ENCODE peak calls at places on chromosomes 1 and 21, in four cellular contexts. One of them, this sample, is unnamed.

GRCh38 chr1:21311016-21311415 is 20.8 kb upstream of the ECE1 start:
- DNase-seq in type B pancreatic cell: no peak
- DNase-seq in C1 segment of cervical spinal cord: peak
- DNase-seq in M059J: no peak
- DNase-seq in this sample: peak

GRCh38 chr1:204858381-204858821 is 12.3 kb upstream of the NFASC start:
- DNase-seq in M059J: peak
- DNase-seq in C1 segment of cervical spinal cord: no peak
- DNase-seq in type B pancreatic cell: no peak
- DNase-seq in this sample: no peak

GRCh38 chr1:50491142-50491541 is 67.9 kb upstream of the DMRTA2 start:
- DNase-seq in M059J: no peak
- DNase-seq in C1 segment of cervical spinal cord: no peak
- DNase-seq in type B pancreatic cell: no peak
- DNase-seq in this sample: no peak

GRCh38 chr1:46171351-46171750 is 3.5 kb upstream of the TSPAN1 start:
- DNase-seq in type B pancreatic cell: no peak
- DNase-seq in M059J: peak
- DNase-seq in C1 segment of cervical spinal cord: no peak
- DNase-seq in this sample: peak

GRCh38 chr1:172380441-172381244 is 39.8 kb upstream of the C1orf105 start:
- DNase-seq in type B pancreatic cell: no peak
- DNase-seq in C1 segment of cervical spinal cord: no peak
- DNase-seq in M059J: no peak
- DNase-seq in this sample: no peak

GRCh38 chr1:7293702-7294630 is 477.1 kb upstream of the VAMP3 start:
- DNase-seq in type B pancreatic cell: peak
- DNase-seq in M059J: no peak
- DNase-seq in C1 segment of cervical spinal cord: no peak
- DNase-seq in this sample: no peak

GRCh38 chr1:29825274-29825940 is 589.1 kb downstream of the PTPRU start:
- DNase-seq in C1 segment of cervical spinal cord: no peak
- DNase-seq in M059J: no peak
- DNase-seq in type B pancreatic cell: no peak
- DNase-seq in this sample: no peak

GRCh38 chr1:40404670-40405462 is 31.3 kb downstream of the SMAP2 start:
- DNase-seq in type B pancreatic cell: no peak
- DNase-seq in C1 segment of cervical spinal cord: peak
- DNase-seq in M059J: peak
- DNase-seq in this sample: peak

GRCh38 chr1:238451006-238451405 is 560.3 kb upstream of the ZP4 start:
- DNase-seq in type B pancreatic cell: no peak
- DNase-seq in C1 segment of cervical spinal cord: no peak
- DNase-seq in M059J: no peak
- DNase-seq in this sample: no peak

GRCh38 chr1:173042806-173043205 is 7.9 kb downstream of the TNFSF18 start:
- DNase-seq in C1 segment of cervical spinal cord: no peak
- DNase-seq in type B pancreatic cell: no peak
- DNase-seq in M059J: peak
- DNase-seq in this sample: peak

GRCh38 chr1:198934414-198934813 is 295.6 kb downstream of the PTPRC start:
- DNase-seq in C1 segment of cervical spinal cord: no peak
- DNase-seq in M059J: no peak
- DNase-seq in type B pancreatic cell: no peak
- DNase-seq in this sample: no peak

GRCh38 chr1:17662786-17663185 is 92.3 kb upstream of the ACTL8 start:
- DNase-seq in C1 segment of cervical spinal cord: no peak
- DNase-seq in type B pancreatic cell: no peak
- DNase-seq in M059J: no peak
- DNase-seq in this sample: no peak

GRCh38 chr1:14138135-14138506 is 438.1 kb downstream of the PRDM2 start:
- DNase-seq in C1 segment of cervical spinal cord: no peak
- DNase-seq in M059J: peak
- DNase-seq in type B pancreatic cell: no peak
- DNase-seq in this sample: no peak

GRCh38 chr1:157944666-157945280 is 48.7 kb upstream of the KIRREL1 start:
- DNase-seq in M059J: no peak
- DNase-seq in type B pancreatic cell: no peak
- DNase-seq in C1 segment of cervical spinal cord: no peak
- DNase-seq in this sample: no peak

GRCh38 chr1:17212487-17213121 is 7.7 kb downstream of the PADI1 start:
- DNase-seq in M059J: peak
- DNase-seq in type B pancreatic cell: peak
- DNase-seq in C1 segment of cervical spinal cord: peak
- DNase-seq in this sample: peak

GRCh38 chr1:66982561-66983285 is 57.9 kb downstream of the MIER1 start:
- DNase-seq in C1 segment of cervical spinal cord: no peak
- DNase-seq in M059J: no peak
- DNase-seq in type B pancreatic cell: no peak
- DNase-seq in this sample: no peak

GRCh38 chr1:229027622-229028182 is 243.2 kb upstream of the RAB4A start:
- DNase-seq in M059J: peak
- DNase-seq in C1 segment of cervical spinal cord: no peak
- DNase-seq in type B pancreatic cell: no peak
- DNase-seq in this sample: no peak

GRCh38 chr1:64469977-64470669 is at the start of gene CACHD1:
- DNase-seq in M059J: peak
- DNase-seq in type B pancreatic cell: peak
- DNase-seq in C1 segment of cervical spinal cord: peak
- DNase-seq in this sample: peak

GRCh38 chr21:44858791-44859190 is 14.7 kb downstream of the PTTG1IP start:
- DNase-seq in C1 segment of cervical spinal cord: no peak
- DNase-seq in type B pancreatic cell: no peak
- DNase-seq in M059J: no peak
- DNase-seq in this sample: no peak

GRCh38 chr1:27668121-27668807 is 3.7 kb downstream of the IFI6 start:
- DNase-seq in type B pancreatic cell: no peak
- DNase-seq in C1 segment of cervical spinal cord: no peak
- DNase-seq in M059J: no peak
- DNase-seq in this sample: no peak

GRCh38 chr1:228471762-228472398 is 15.3 kb upstream of the RNF187 start:
- DNase-seq in M059J: peak
- DNase-seq in type B pancreatic cell: no peak
- DNase-seq in C1 segment of cervical spinal cord: no peak
- DNase-seq in this sample: peak

GRCh38 chr1:152533327-152533938 is 19.2 kb downstream of the CRCT1 start:
- DNase-seq in M059J: peak
- DNase-seq in C1 segment of cervical spinal cord: no peak
- DNase-seq in type B pancreatic cell: no peak
- DNase-seq in this sample: peak

GRCh38 chr1:184838374-184838995 is 83.8 kb upstream of the EDEM3 start:
- DNase-seq in C1 segment of cervical spinal cord: no peak
- DNase-seq in M059J: peak
- DNase-seq in type B pancreatic cell: no peak
- DNase-seq in this sample: peak

GRCh38 chr1:41780322-41780721 is 138.4 kb downstream of the HIVEP3 start:
- DNase-seq in C1 segment of cervical spinal cord: no peak
- DNase-seq in M059J: no peak
- DNase-seq in type B pancreatic cell: no peak
- DNase-seq in this sample: no peak

GRCh38 chr1:229448373-229448772 is 14.5 kb upstream of the ACTA1 start:
- DNase-seq in M059J: no peak
- DNase-seq in C1 segment of cervical spinal cord: no peak
- DNase-seq in type B pancreatic cell: no peak
- DNase-seq in this sample: no peak

GRCh38 chr1:236760480-236760879 is 34.6 kb upstream of the MTR start:
- DNase-seq in C1 segment of cervical spinal cord: no peak
- DNase-seq in type B pancreatic cell: no peak
- DNase-seq in M059J: peak
- DNase-seq in this sample: peak

GRCh38 chr1:208243522-208243850 is 698 bp downstream of the PLXNA2 start:
- DNase-seq in M059J: no peak
- DNase-seq in type B pancreatic cell: no peak
- DNase-seq in C1 segment of cervical spinal cord: peak
- DNase-seq in this sample: no peak

GRCh38 chr1:42684139-42684538 is 1.9 kb downstream of the YBX1 start:
- DNase-seq in type B pancreatic cell: no peak
- DNase-seq in M059J: no peak
- DNase-seq in C1 segment of cervical spinal cord: no peak
- DNase-seq in this sample: peak

GRCh38 chr1:225253784-225254183 is 174.1 kb downstream of the LBR start:
- DNase-seq in M059J: peak
- DNase-seq in C1 segment of cervical spinal cord: no peak
- DNase-seq in type B pancreatic cell: no peak
- DNase-seq in this sample: peak

GRCh38 chr1:156627313-156627880 is 8.2 kb downstream of the HAPLN2 start:
- DNase-seq in type B pancreatic cell: no peak
- DNase-seq in C1 segment of cervical spinal cord: peak
- DNase-seq in M059J: peak
- DNase-seq in this sample: peak

GRCh38 chr1:180137767-180138166 is 16.9 kb upstream of the QSOX1 start:
- DNase-seq in C1 segment of cervical spinal cord: no peak
- DNase-seq in type B pancreatic cell: no peak
- DNase-seq in M059J: no peak
- DNase-seq in this sample: no peak

GRCh38 chr1:229579101-229579651 is 20.7 kb upstream of the ABCB10 start:
- DNase-seq in type B pancreatic cell: no peak
- DNase-seq in C1 segment of cervical spinal cord: peak
- DNase-seq in M059J: peak
- DNase-seq in this sample: peak

GRCh38 chr1:108502624-108503023 is 52.5 kb downstream of the NBPF6 start:
- DNase-seq in type B pancreatic cell: no peak
- DNase-seq in M059J: peak
- DNase-seq in C1 segment of cervical spinal cord: no peak
- DNase-seq in this sample: peak

GRCh38 chr1:179228783-179229213 is 679 bp downstream of the ABL2 start:
- DNase-seq in type B pancreatic cell: peak
- DNase-seq in M059J: peak
- DNase-seq in C1 segment of cervical spinal cord: peak
- DNase-seq in this sample: peak